ENCODE peak calls at places on chromosome 16, in nine cellular contexts. Z is A549, G is body of pancreas, O is testis, B is GM12878, C is ovary, T is adrenal gland, S is spleen, A is esophagus squamous epithelium. E is an unnamed sample.

GRCh38 chr16:76818611-76819181 is 372.3 kb upstream of the MON1B start:
- DNase-seq in C (no peak), A (no peak), O (no peak), G (no peak), T (no peak), S (no peak), B (no peak), Z (no peak), E (no peak)

GRCh38 chr16:77584205-77584859 is 138.0 kb upstream of the NUDT7 start:
- DNase-seq in O (peak), A (no peak), C (peak), Z (peak), S (no peak), B (no peak), T (peak), G (peak), E (no peak)

GRCh38 chr16:85234310-85235235 is 122.3 kb upstream of the CIBAR2 start:
- DNase-seq in C (peak), G (peak), Z (peak), B (no peak), S (peak), O (peak), T (peak), A (no peak), E (peak)

GRCh38 chr16:1519831-1520230 is 13.6 kb upstream of the TMEM204 start:
- DNase-seq in C (no peak), B (no peak), A (no peak), Z (no peak), T (no peak), O (no peak), S (no peak), G (no peak), E (no peak)

GRCh38 chr16:12538667-12539081 is 265.0 kb downstream of the CPPED1 start:
- DNase-seq in Z (no peak), S (no peak), C (no peak), G (no peak), T (no peak), A (no peak), O (no peak), B (no peak), E (no peak)

GRCh38 chr16:59202463-59202862 is 468.3 kb upstream of the GOT2 start:
- DNase-seq in T (no peak), B (no peak), G (no peak), A (no peak), S (no peak), Z (no peak), C (no peak), O (no peak), E (no peak)

GRCh38 chr16:1990336-1991134 is 765 bp downstream of the SYNGR3 start:
- DNase-seq in A (no peak), O (no peak), C (no peak), Z (no peak), B (no peak), S (peak), G (peak), T (no peak), E (no peak)

GRCh38 chr16:86664518-86665318 is 86.4 kb downstream of the FOXL1 start:
- DNase-seq in G (peak), O (no peak), A (no peak), T (no peak), B (peak), Z (peak), C (no peak), S (no peak), E (no peak)

GRCh38 chr16:80710918-80711317 is 93.5 kb downstream of the CDYL2 start:
- DNase-seq in T (no peak), A (no peak), S (no peak), C (no peak), Z (no peak), G (no peak), B (no peak), O (no peak), E (no peak)

GRCh38 chr16:66277311-66278070 is 89.0 kb upstream of the CDH5 start:
- DNase-seq in G (no peak), A (no peak), B (no peak), Z (no peak), S (no peak), O (no peak), T (no peak), C (no peak), E (no peak)

GRCh38 chr16:3665508-3665907 is 11.0 kb downstream of the DNASE1 start:
- DNase-seq in G (no peak), C (no peak), T (no peak), Z (no peak), A (no peak), B (no peak), S (no peak), O (no peak), E (peak)

GRCh38 chr16:12341423-12341822 is 364.9 kb downstream of the SNX29 start:
- DNase-seq in O (no peak), A (no peak), G (no peak), C (no peak), Z (no peak), T (peak), S (no peak), B (no peak), E (no peak)

GRCh38 chr16:69273009-69273408 is 38.1 kb upstream of the VPS4A start:
- DNase-seq in S (no peak), B (no peak), T (no peak), O (no peak), A (no peak), G (no peak), Z (no peak), C (no peak), E (no peak)

GRCh38 chr16:19116711-19117449 is 3.1 kb downstream of the ITPRIPL2 start:
- DNase-seq in S (no peak), O (no peak), Z (no peak), G (no peak), C (no peak), B (no peak), T (no peak), A (no peak), E (no peak)

GRCh38 chr16:63976345-63976744 is 1145.5 kb downstream of the CDH11 start:
- DNase-seq in A (no peak), S (no peak), C (no peak), B (no peak), Z (no peak), O (no peak), G (no peak), T (no peak), E (no peak)

GRCh38 chr16:30009085-30009862 is 1.6 kb downstream of the DOC2A start:
- DNase-seq in C (no peak), T (no peak), S (no peak), B (no peak), O (no peak), G (no peak), Z (no peak), A (no peak), E (no peak)

GRCh38 chr16:28131210-28131609 is 67.7 kb upstream of the GSG1L start:
- DNase-seq in T (no peak), B (no peak), Z (no peak), S (no peak), A (no peak), O (no peak), C (peak), G (no peak), E (no peak)

GRCh38 chr16:77459534-77460412 is 24.9 kb upstream of the ADAMTS18 start:
- DNase-seq in O (no peak), C (no peak), B (no peak), G (no peak), T (no peak), A (no peak), S (no peak), Z (no peak), E (no peak)

GRCh38 chr16:49061315-49061714 is 220.3 kb downstream of the CBLN1 start:
- DNase-seq in T (no peak), S (no peak), G (no peak), B (no peak), Z (no peak), C (no peak), A (no peak), O (no peak), E (no peak)

GRCh38 chr16:21663889-21664647 is at the start of gene OTOA:
- DNase-seq in S (peak), C (no peak), T (no peak), B (no peak), A (no peak), G (no peak), Z (no peak), O (no peak), E (no peak)

GRCh38 chr16:78973041-78973440 is 627.5 kb downstream of the MAF start:
- DNase-seq in B (no peak), G (no peak), A (no peak), O (no peak), C (no peak), Z (no peak), S (no peak), T (no peak), E (no peak)

GRCh38 chr16:2857451-2858244 is at the start of gene PRSS22:
- DNase-seq in T (no peak), C (no peak), O (no peak), G (peak), S (peak), B (no peak), Z (no peak), A (no peak), E (no peak)

GRCh38 chr16:75733305-75734141 is 7.2 kb upstream of the CPHXL start:
- DNase-seq in A (no peak), B (no peak), C (peak), G (peak), S (no peak), Z (no peak), O (peak), T (no peak), E (no peak)

GRCh38 chr16:29911676-29912010 is 11.4 kb downstream of the ASPHD1 start:
- DNase-seq in G (no peak), T (no peak), A (no peak), C (no peak), O (no peak), S (peak), Z (no peak), B (no peak), E (no peak)

GRCh38 chr16:68605746-68606145 is 39.4 kb upstream of the CDH3 start:
- DNase-seq in T (no peak), A (no peak), S (no peak), Z (no peak), C (no peak), O (no peak), B (no peak), G (peak), E (no peak)

GRCh38 chr16:58393138-58393504 is 850 bp downstream of the GINS3 start:
- DNase-seq in C (no peak), G (no peak), A (no peak), S (no peak), B (no peak), T (no peak), O (no peak), Z (peak), E (no peak)

GRCh38 chr16:14050297-14051027 is 20.7 kb upstream of the MRTFB start:
- DNase-seq in Z (peak), A (no peak), S (no peak), O (no peak), B (no peak), G (no peak), T (peak), C (no peak), E (no peak)

GRCh38 chr16:4266372-4266771 is 6.5 kb downstream of the TFAP4 start:
- DNase-seq in S (no peak), T (no peak), Z (peak), C (no peak), A (no peak), G (no peak), O (peak), B (no peak), E (no peak)

GRCh38 chr16:66271074-66272060 is 95.1 kb upstream of the CDH5 start:
- DNase-seq in A (no peak), S (no peak), G (no peak), B (no peak), T (no peak), O (no peak), Z (no peak), C (peak), E (no peak)

GRCh38 chr16:30490210-30490609 is 17.7 kb downstream of the ITGAL start:
- DNase-seq in A (no peak), B (no peak), S (no peak), G (no peak), C (no peak), T (no peak), Z (no peak), O (no peak), E (no peak)

GRCh38 chr16:969508-970378 is 1.0 kb downstream of the LMF1 start:
- DNase-seq in G (peak), S (no peak), A (no peak), B (no peak), T (peak), C (peak), O (peak), Z (no peak), E (no peak)

GRCh38 chr16:6684076-6684673 is 648.5 kb upstream of the RBFOX1 start:
- DNase-seq in G (peak), B (no peak), C (no peak), O (peak), Z (peak), S (no peak), T (no peak), A (no peak), E (no peak)

GRCh38 chr16:1003551-1004347 is 22.2 kb downstream of the SOX8 start:
- DNase-seq in A (no peak), Z (no peak), S (no peak), B (no peak), O (no peak), G (no peak), T (no peak), C (no peak), E (no peak)

GRCh38 chr16:2808181-2808580 is 8.9 kb upstream of the PRSS21 start:
- DNase-seq in T (no peak), G (no peak), O (no peak), C (no peak), S (peak), Z (no peak), B (no peak), A (no peak), E (no peak)

GRCh38 chr16:52070341-52071057 is 476.4 kb downstream of the TOX3 start:
- DNase-seq in G (no peak), T (no peak), O (no peak), C (no peak), Z (no peak), B (no peak), S (no peak), A (no peak), E (no peak)

GRCh38 chr16:5072334-5073278 is 963 bp downstream of the ALG1 start:
- DNase-seq in C (no peak), A (no peak), Z (no peak), G (no peak), T (no peak), O (no peak), S (peak), B (no peak), E (no peak)

GRCh38 chr16:27792486-27793275 is 242.7 kb downstream of the KATNIP start:
- DNase-seq in G (no peak), B (no peak), Z (no peak), T (no peak), A (no peak), S (no peak), O (no peak), C (no peak), E (peak)

DNA sequence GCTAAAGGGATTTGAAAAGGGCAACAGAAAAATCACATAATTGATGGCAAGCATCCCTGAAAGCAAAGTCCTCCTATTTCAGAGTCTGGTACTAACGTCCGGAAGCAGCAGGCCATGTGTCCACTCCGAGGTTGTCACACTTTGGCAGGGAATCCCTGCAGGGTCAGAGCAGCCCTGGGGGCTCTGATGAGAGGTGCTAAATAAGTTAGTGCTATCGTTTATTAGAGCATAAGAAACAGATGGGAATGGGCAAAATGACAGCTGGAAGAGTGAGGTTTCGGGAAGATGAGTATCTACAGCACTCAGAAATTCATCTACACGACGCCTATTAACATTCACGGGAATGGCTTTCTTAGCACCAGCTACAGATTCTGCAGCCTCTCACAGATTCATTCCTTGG is 465.4 kb upstream of the PSMD7 start:
- DNase-seq in T (no peak), A (no peak), S (no peak), O (no peak), G (no peak), C (no peak), B (no peak), Z (no peak), E (no peak)
- TF ChIP-seq POLR2A in T (no peak), A (no peak), S (no peak), O (no peak), G (no peak), C (no peak), B (no peak), Z (no peak), E (no peak)

GRCh38 chr16:8872967-8873865 is 4.4 kb upstream of the CARHSP1 start:
- DNase-seq in G (no peak), A (no peak), T (peak), Z (no peak), C (no peak), O (no peak), B (no peak), S (no peak), E (no peak)
- TF ChIP-seq CTCF in G (peak), A (peak), T (no peak), Z (peak), C (no peak), O (no peak), B (peak), S (no peak), E (no peak)

GRCh38 chr16:84088695-84089395 is 27.9 kb downstream of the MBTPS1 start:
- DNase-seq in A (no peak), O (no peak), C (no peak), T (no peak), S (peak), B (peak), G (peak), Z (no peak), E (peak)
- TF ChIP-seq POLR2A in A (no peak), O (no peak), C (no peak), T (no peak), S (no peak), B (peak), G (no peak), Z (no peak), E (no peak)

GRCh38 chr16:56788435-56788834 is 58.5 kb downstream of the NUP93 start:
- DNase-seq in S (no peak), T (no peak), A (no peak), C (no peak), B (no peak), Z (no peak), G (no peak), O (no peak), E (no peak)
- TF ChIP-seq CTCF in S (no peak), T (no peak), A (no peak), C (no peak), B (no peak), Z (no peak), G (no peak), O (no peak), E (no peak)